ENCODE peak calls at places on chromosomes 2 and 18, in six cellular contexts. L is Calu3, Y is heart right ventricle, A is BE2C, G is astrocyte of the spinal cord, W is fibroblast of lung. E is an unnamed sample.

GRCh38 chr2:41621095-41621494 is 426.7 kb upstream of the PKDCC start:
- DNase-seq in Y (no peak), L (no peak), A (no peak), W (no peak), G (no peak), E (no peak)

GRCh38 chr2:143513081-143513480 is 383.9 kb downstream of the ARHGAP15 start:
- DNase-seq in W (peak), L (peak), G (peak), Y (peak), A (peak), E (no peak)

GRCh38 chr2:177721815-177722552 is 329.4 kb downstream of the AGPS start:
- DNase-seq in G (no peak), A (no peak), L (no peak), W (no peak), Y (no peak), E (no peak)

GRCh38 chr2:19843992-19844515 is 57.7 kb downstream of the TTC32 start:
- DNase-seq in W (no peak), A (no peak), L (no peak), G (no peak), Y (no peak), E (no peak)

GRCh38 chr2:204110250-204111183 is 174.0 kb downstream of the ICOS start:
- DNase-seq in G (peak), Y (no peak), L (no peak), W (peak), A (no peak), E (no peak)

GRCh38 chr2:221570321-221571107 is 1.6 kb downstream of the EPHA4 start:
- DNase-seq in A (no peak), Y (peak), L (no peak), W (peak), G (peak), E (peak)

GRCh38 chr2:37301408-37301807 is 23.2 kb downstream of the PRKD3 start:
- DNase-seq in L (no peak), W (no peak), Y (no peak), A (no peak), G (no peak), E (no peak)

GRCh38 chr18:49047540-49047939 is 96.8 kb upstream of the SMAD7 start:
- DNase-seq in G (no peak), W (no peak), Y (no peak), L (no peak), A (no peak), E (peak)

GRCh38 chr2:205975082-205975949 is 110.7 kb downstream of the INO80D start:
- DNase-seq in Y (no peak), A (no peak), L (peak), W (peak), G (peak), E (no peak)

GRCh38 chr2:101963198-101963597 is 28.6 kb upstream of the IL1R2 start:
- DNase-seq in W (no peak), Y (no peak), G (no peak), A (no peak), L (no peak), E (no peak)

GRCh38 chr18:77069931-77070330 is 62.7 kb downstream of the MBP start:
- DNase-seq in Y (no peak), G (no peak), W (no peak), A (no peak), L (no peak), E (no peak)

GRCh38 chr2:172249336-172249735 is 146.6 kb upstream of the DLX2 start:
- DNase-seq in W (no peak), Y (no peak), G (no peak), L (no peak), A (no peak), E (no peak)

GRCh38 chr2:178258916-178259315 is 64.6 kb downstream of the OSBPL6 start:
- DNase-seq in W (no peak), A (no peak), Y (no peak), L (no peak), G (peak), E (no peak)

GRCh38 chr2:55425449-55425848 is 5.8 kb upstream of the CCDC88A start:
- DNase-seq in W (peak), L (peak), A (no peak), G (peak), Y (no peak), E (no peak)

GRCh38 chr2:57448816-57449215 is 597.8 kb upstream of the VRK2 start:
- DNase-seq in Y (no peak), L (no peak), A (no peak), G (no peak), W (no peak), E (no peak)

GRCh38 chr2:1651131-1652066 is 92.9 kb downstream of the PXDN start:
- DNase-seq in G (no peak), W (peak), L (no peak), Y (no peak), A (no peak), E (no peak)

GRCh38 chr2:98608962-98609604 is 694 bp downstream of the UNC50 start:
- DNase-seq in G (peak), W (peak), Y (peak), L (peak), A (no peak), E (peak)

GRCh38 chr2:186771395-186771794 is 77.5 kb downstream of the FAM171B start:
- DNase-seq in L (peak), A (no peak), W (no peak), Y (no peak), G (peak), E (no peak)

GRCh38 chr2:176003958-176004357 is 1.9 kb upstream of the LNPK start:
- DNase-seq in A (no peak), Y (no peak), G (no peak), L (no peak), W (no peak), E (no peak)

GRCh38 chr2:157897106-157897971 is 21.2 kb upstream of the ACVR1 start:
- DNase-seq in W (no peak), G (no peak), A (no peak), L (no peak), Y (no peak), E (no peak)

GRCh38 chr2:141611143-141611571 is 519.7 kb downstream of the LRP1B start:
- DNase-seq in L (no peak), W (peak), G (peak), A (no peak), Y (no peak), E (no peak)

DNA sequence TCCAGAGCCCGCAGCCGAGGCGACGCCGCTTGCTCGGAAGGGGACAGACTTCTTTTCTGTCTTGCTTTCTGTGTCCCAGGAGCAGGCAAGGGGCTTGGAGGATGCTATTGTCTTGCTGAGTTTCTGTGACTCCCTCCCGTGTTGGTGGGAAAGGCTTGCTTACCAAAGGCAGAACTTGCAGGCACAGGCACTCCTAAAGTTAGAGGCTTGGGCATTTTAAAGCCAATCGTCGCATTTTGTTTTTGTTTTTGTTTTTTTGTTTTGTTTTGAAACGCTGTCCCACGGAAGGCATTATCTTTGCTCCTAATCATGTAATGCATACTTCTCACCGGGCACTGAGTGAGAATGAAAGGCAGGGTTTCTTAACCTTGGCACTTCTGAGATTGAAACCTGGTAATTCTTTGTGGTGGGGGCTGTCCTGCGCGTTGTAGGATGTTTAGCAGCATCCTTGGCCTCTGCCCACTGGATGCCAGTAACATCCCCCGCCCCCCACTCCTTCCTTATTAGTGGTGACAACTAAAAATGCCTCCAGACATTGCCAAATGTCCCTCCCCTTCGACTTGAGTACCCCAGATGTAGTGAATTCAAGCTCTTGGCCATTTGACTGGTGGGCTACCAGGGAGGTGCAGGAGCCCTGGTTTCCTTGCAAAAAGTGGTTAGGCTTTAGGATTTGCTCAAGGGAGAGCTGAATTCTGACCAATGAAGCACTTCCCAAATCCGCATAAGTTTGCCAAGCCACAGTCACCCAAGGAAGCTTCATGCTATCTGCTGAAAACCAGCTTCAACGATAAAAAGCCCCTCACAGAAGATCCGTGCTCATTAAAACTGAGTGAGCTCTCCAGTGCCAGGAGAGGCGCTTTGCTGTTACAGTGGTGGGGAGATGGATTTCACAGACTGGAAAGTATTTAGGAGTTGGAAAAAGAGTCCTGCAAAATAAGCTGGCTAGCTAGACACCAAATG is 1.1 kb downstream of the ANTXR1 start:
- DNase-seq in Y (no peak), L (no peak), A (no peak), G (peak), W (peak), E (no peak)
- TF ChIP-seq CTCF in Y (no peak), L (no peak), A (no peak), G (peak), W (peak), E (no peak)

DNA sequence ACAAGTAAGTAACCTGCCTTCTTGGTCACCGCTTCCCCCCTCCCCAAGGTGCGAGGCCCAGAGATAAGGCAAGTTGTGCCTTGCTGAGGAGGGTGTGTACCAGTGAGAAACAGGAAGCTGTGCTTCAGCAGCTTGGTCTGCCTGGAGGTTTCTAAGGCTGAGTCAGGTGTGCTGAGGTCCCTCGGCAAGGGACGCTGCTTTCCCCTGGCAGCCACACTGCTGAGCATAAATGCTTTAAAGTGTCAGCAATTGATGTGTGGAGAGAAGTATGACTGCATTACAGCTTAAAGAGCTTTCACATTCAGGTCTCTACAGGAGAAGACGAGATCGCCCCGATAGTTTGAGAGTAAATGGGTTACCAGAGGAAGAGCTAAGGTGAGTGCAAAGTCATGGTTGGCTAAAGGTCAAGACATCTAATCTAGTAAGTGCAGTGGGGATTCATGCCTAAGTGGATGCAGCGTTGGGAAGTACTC is 86.9 kb downstream of the LIMS1 start:
- DNase-seq in W (no peak), A (no peak), G (peak), L (peak), Y (no peak), E (peak)
- TF ChIP-seq CTCF in W (no peak), A (no peak), G (no peak), L (no peak), Y (no peak), E (no peak)

GRCh38 chr2:10079192-10079930 is 850 bp downstream of the CYS1 start:
- DNase-seq in A (no peak), W (peak), L (peak), Y (peak), G (peak), E (peak)

GRCh38 chr2:10078704-10079191 is 1.5 kb downstream of the CYS1 start:
- DNase-seq in L (no peak), G (no peak), W (no peak), Y (no peak), A (no peak), E (peak)

GRCh38 chr2:10080536-10081304 is 509 bp upstream of the CYS1 start:
- DNase-seq in G (peak), A (no peak), L (no peak), W (no peak), Y (no peak), E (peak)

GRCh38 chr2:10078001-10078400 is 2.2 kb downstream of the CYS1 start:
- DNase-seq in A (no peak), Y (no peak), G (no peak), W (no peak), L (no peak), E (peak)

GRCh38 chr2:10079931-10080535 is at the start of gene CYS1:
- DNase-seq in A (no peak), G (no peak), L (peak), Y (no peak), W (no peak), E (peak)
- TF ChIP-seq CTCF in A (no peak), G (peak), L (no peak), Y (no peak), W (no peak), E (peak)

DNA sequence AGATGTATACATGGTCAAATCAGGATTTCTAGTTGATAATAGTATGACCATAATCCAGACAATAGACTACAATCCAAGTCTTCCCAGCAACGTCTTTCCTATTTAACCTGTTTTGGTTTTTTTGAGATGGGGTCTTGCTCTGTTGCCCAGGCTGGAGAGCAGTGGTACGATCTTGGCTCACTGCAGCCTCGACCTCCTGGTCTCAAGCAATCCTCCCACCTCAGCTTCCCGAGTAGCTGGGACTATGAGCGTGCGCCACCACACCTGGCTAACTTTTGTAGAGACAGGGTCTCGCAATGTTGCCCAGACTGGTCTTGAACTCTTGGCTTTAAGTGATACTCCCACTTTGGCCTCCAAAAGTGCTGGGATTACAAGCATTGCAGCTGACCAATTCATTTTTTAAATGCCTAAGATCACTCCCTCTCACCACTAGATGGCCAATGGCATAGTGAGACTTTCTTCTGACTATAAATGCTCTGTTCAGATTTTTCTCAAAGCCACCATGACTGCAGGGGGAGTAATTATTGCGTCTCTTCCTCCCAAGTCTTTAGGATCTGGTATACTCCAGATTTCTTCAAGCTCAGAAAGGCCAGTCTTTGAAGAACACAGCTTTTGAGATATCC is 47.6 kb downstream of the HNRNPLL start:
- DNase-seq in L (no peak), W (peak), A (no peak), Y (no peak), G (peak), E (no peak)
- TF ChIP-seq CTCF in L (peak), W (peak), A (peak), Y (peak), G (peak), E (peak)

DNA sequence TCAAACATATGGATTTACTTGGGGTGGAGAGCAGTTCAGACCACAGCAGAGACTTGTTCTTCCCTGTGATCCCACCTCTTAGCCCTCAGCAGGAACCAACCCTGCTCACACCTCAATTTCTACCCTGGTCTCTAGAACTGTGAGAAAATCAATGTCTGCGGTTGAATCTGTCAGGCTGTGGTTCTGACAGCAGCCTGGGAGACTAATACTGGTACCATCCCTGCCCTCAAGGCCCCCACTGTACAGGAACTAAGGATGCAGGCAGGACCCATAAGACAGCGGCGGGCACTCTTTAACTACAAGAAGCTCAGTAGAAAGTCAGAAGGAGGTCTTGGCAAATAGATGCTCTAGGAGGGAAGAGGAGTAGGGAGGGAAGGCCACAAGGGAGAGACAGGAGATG is 324.1 kb upstream of the ID2 start:
- DNase-seq in Y (no peak), L (no peak), G (no peak), A (no peak), W (no peak), E (no peak)
- TF ChIP-seq CTCF in Y (no peak), L (no peak), G (no peak), A (no peak), W (no peak), E (no peak)

GRCh38 chr2:184646177-184646576 is 47.8 kb downstream of the ZNF804A start:
- DNase-seq in G (peak), Y (no peak), W (peak), L (peak), A (no peak), E (no peak)

GRCh38 chr2:184646593-184646992 is 48.3 kb downstream of the ZNF804A start:
- DNase-seq in L (no peak), Y (no peak), G (no peak), A (no peak), W (no peak), E (no peak)

GRCh38 chr2:184644685-184645084 is 46.4 kb downstream of the ZNF804A start:
- DNase-seq in Y (no peak), W (peak), G (peak), L (no peak), A (no peak), E (no peak)
- TF ChIP-seq CTCF in Y (no peak), W (no peak), G (no peak), L (no peak), A (no peak), E (no peak)